ENCODE peak calls at places on chromosomes 4 and X, in nine cellular contexts. V, D, W, O, P, G, Q, X and F are unnamed samples.

GRCh38 chr4:113899260-113900177 is 79.9 kb downstream of the ARSJ start:
- ATAC-seq in V (no peak), D (no peak), W (peak), O (no peak), P (no peak), G (no peak), Q (no peak), X (peak), F (no peak)

GRCh38 chr4:107423677-107424405 is 296.2 kb downstream of the PAPSS1 start:
- ATAC-seq in V (no peak), D (no peak), W (no peak), O (no peak), P (no peak), G (no peak), Q (no peak), X (no peak), F (no peak)

GRCh38 chr4:89482926-89483595 is 175.5 kb upstream of the GPRIN3 start:
- ATAC-seq in V (no peak), D (no peak), W (no peak), O (no peak), P (no peak), G (no peak), Q (no peak), X (no peak), F (no peak)

GRCh38 chrX:1903380-1903935 is 288.6 kb downstream of the ASMT start:
- ATAC-seq in V (no peak), D (no peak), W (no peak), O (no peak), P (no peak), G (peak), Q (no peak), X (no peak), F (no peak)

GRCh38 chr4:146522862-146523205 is 1.1 kb upstream of the SLC10A7 start:
- ATAC-seq in V (peak), D (no peak), W (no peak), O (no peak), P (no peak), G (peak), Q (peak), X (peak), F (no peak)

GRCh38 chr4:14924080-14924916 is 78.0 kb upstream of the CPEB2 start:
- ATAC-seq in V (no peak), D (peak), W (no peak), O (no peak), P (no peak), G (no peak), Q (no peak), X (peak), F (peak)

GRCh38 chr4:162535121-162535520 is 371.3 kb upstream of the FSTL5 start:
- ATAC-seq in V (no peak), D (no peak), W (no peak), O (no peak), P (no peak), G (no peak), Q (no peak), X (peak), F (no peak)

GRCh38 chr4:182810103-182810605 is 107.0 kb downstream of the DCTD start:
- ATAC-seq in V (no peak), D (no peak), W (no peak), O (no peak), P (no peak), G (no peak), Q (no peak), X (no peak), F (no peak)

GRCh38 chr4:78754872-78755271 is 21.3 kb upstream of the BMP2K start:
- ATAC-seq in V (no peak), D (no peak), W (no peak), O (no peak), P (no peak), G (no peak), Q (no peak), X (no peak), F (no peak)

GRCh38 chrX:155871934-155872333 is 9.2 kb upstream of the VAMP7 start:
- ATAC-seq in V (no peak), D (no peak), W (no peak), O (no peak), P (no peak), G (no peak), Q (no peak), X (no peak), F (no peak)

GRCh38 chr4:110631582-110632505 is 9.0 kb upstream of the PITX2 start:
- ATAC-seq in V (peak), D (peak), W (peak), O (peak), P (peak), G (peak), Q (peak), X (peak), F (peak)

GRCh38 chr4:185222598-185222997 is 13.2 kb downstream of the SNX25 start:
- ATAC-seq in V (no peak), D (no peak), W (no peak), O (no peak), P (no peak), G (no peak), Q (no peak), X (no peak), F (no peak)
- H3K4me3 ChIP-seq in V (no peak), D (no peak), W (no peak), O (no peak), P (no peak), G (no peak), Q (no peak), X (no peak), F (no peak)

GRCh38 chr4:26858947-26859401 is 1.7 kb upstream of the STIM2 start:
- ATAC-seq in V (peak), D (no peak), W (no peak), O (no peak), P (no peak), G (no peak), Q (no peak), X (no peak), F (no peak)
- H3K4me3 ChIP-seq in V (peak), D (no peak), W (peak), O (peak), P (peak), G (peak), Q (peak), X (peak), F (no peak)

GRCh38 chr4:144809056-144809640 is 163.2 kb downstream of the HHIP start:
- ATAC-seq in V (no peak), D (no peak), W (no peak), O (no peak), P (no peak), G (no peak), Q (no peak), X (no peak), F (no peak)
- H3K4me3 ChIP-seq in V (no peak), D (no peak), W (no peak), O (no peak), P (no peak), G (no peak), Q (no peak), X (no peak), F (no peak)

GRCh38 chr4:185792384-185793146 is 19.4 kb downstream of the SORBS2 start:
- ATAC-seq in V (peak), D (no peak), W (no peak), O (peak), P (no peak), G (peak), Q (no peak), X (no peak), F (peak)

GRCh38 chr4:185786422-185786821 is 25.6 kb downstream of the SORBS2 start:
- ATAC-seq in V (no peak), D (no peak), W (no peak), O (no peak), P (peak), G (no peak), Q (no peak), X (no peak), F (no peak)

GRCh38 chr4:185782523-185782922 is 29.5 kb downstream of the SORBS2 start:
- ATAC-seq in V (no peak), D (no peak), W (no peak), O (no peak), P (peak), G (no peak), Q (no peak), X (no peak), F (no peak)

GRCh38 chr4:185783574-185783973 is 28.4 kb downstream of the SORBS2 start:
- ATAC-seq in V (no peak), D (no peak), W (no peak), O (no peak), P (no peak), G (no peak), Q (no peak), X (no peak), F (no peak)

DNA sequence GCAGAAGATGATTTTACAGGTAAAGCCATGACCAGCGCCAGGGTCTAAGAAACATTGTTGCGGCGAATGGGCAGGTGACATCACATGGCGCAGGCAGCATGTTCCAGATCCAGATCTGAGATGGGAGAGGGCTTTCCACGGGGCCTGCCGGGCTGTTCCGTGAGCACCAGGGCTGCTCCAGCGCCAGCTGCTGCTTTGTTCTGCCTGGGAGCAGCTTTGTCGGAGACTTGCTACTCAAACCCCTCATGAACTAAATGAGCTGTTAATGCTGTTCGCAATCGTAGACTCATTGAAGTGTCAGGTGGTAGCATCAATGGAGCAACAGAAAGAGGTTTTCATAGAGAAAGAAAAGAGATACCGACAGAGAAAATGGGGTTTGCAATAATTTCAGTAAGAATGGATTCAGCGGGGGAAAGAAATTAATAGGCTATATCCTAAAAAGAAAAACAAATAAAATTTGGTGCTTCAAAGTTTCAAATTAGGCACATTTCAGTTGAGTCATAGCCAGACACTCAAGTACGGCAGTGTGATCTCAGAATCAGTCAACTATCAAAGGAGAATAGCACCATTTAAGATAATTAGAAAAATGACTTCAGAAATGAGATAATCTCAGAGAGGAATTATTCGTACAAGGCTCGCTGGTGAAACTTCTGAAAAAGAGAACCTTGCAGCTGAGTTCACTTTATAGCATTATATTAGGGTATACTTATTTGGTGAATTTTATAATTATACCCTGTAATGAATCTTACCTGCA is 23.9 kb downstream of the SORBS2 start:
- ATAC-seq in V (no peak), D (no peak), W (no peak), O (no peak), P (peak), G (no peak), Q (no peak), X (peak), F (no peak)
- H3K4me3 ChIP-seq in V (no peak), D (no peak), W (no peak), O (no peak), P (no peak), G (no peak), Q (no peak), X (no peak), F (no peak)

GRCh38 chr4:150283689-150284088 is 205.4 kb downstream of the DCLK2 start:
- ATAC-seq in V (no peak), D (no peak), W (no peak), O (no peak), P (no peak), G (peak), Q (no peak), X (no peak), F (no peak)
- H3K4me3 ChIP-seq in V (no peak), D (no peak), W (no peak), O (no peak), P (no peak), G (no peak), Q (no peak), X (no peak), F (no peak)

GRCh38 chrX:40144576-40144975 is 46.8 kb upstream of the BCOR start:
- ATAC-seq in V (no peak), D (no peak), W (no peak), O (no peak), P (no peak), G (no peak), Q (no peak), X (no peak), F (no peak)
- H3K4me3 ChIP-seq in V (no peak), D (no peak), W (no peak), O (no peak), P (peak), G (no peak), Q (no peak), X (no peak), F (no peak)

DNA sequence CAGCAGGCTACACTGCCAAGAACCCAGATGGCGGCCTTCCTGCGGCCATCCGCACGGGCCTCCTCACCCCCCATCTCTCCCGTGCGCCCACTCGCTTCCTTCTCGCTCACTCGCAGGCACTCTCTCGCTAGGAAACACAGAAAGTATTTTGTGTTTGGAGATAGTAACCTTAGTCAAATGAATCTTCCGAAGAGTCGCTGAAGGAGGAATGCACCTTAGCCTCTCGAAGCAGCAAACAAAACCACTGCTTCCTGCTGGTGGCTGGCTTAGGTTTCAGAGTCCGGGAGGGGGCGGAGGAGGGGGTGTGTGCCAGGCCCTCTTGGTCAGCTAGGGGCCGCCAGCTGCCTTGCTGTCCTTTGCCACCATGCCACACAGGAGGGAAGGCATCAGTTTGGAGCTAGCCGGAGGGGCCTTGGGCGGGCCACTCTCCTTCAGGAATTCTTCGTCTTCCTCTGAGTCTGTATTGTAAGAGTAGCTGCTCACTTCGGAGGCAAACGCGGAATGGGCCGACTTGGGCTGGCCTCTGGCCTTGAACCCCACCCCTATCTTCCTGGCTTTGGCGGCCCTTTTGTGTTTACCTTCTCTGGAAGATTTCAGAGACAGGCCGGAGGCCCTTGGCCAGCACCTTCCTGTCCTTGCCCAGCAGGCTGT is 73.2 kb upstream of the UCP1 start:
- ATAC-seq in V (peak), D (peak), W (peak), O (peak), P (peak), G (no peak), Q (peak), X (no peak), F (peak)
- H3K4me3 ChIP-seq in V (peak), D (peak), W (peak), O (peak), P (peak), G (no peak), Q (no peak), X (no peak), F (no peak)

GRCh38 chr4:174216935-174217272 is 66.6 kb downstream of the FBXO8 start:
- ATAC-seq in V (no peak), D (no peak), W (no peak), O (no peak), P (no peak), G (no peak), Q (no peak), X (no peak), F (no peak)
- H3K4me3 ChIP-seq in V (no peak), D (no peak), W (peak), O (no peak), P (peak), G (no peak), Q (no peak), X (no peak), F (no peak)

GRCh38 chrX:154142386-154142785 is 1.7 kb upstream of the OPN1LW start:
- ATAC-seq in V (no peak), D (no peak), W (no peak), O (no peak), P (no peak), G (no peak), Q (no peak), X (no peak), F (no peak)
- H3K4me3 ChIP-seq in V (no peak), D (no peak), W (no peak), O (no peak), P (no peak), G (no peak), Q (no peak), X (no peak), F (no peak)

DNA sequence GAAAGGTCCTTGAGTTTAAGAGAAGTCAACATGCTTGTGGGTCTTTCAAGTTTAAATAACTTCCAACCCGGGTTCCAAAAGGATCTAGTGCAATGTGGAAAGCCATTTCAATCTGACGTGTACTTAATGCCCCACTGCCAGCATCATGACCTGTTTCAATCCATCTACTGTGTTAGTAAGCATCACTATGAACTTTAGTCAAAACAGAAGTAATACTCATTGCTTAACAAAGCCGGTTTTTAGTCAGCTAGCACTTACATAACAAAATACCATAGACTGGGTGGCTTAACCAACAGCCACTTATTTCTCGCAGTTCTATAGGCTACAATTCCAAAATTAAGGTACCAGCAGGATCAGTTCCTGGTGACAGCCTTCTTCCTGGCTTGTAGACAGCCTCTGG is 677.5 kb downstream of the DMD start:
- ATAC-seq in V (no peak), D (no peak), W (no peak), O (no peak), P (no peak), G (no peak), Q (no peak), X (peak), F (no peak)
- H3K4me3 ChIP-seq in V (no peak), D (no peak), W (no peak), O (no peak), P (no peak), G (no peak), Q (no peak), X (no peak), F (no peak)